ENCODE peak calls at places on chromosome 6, in ten cellular contexts. I is stimulated activated naive B cell treated with anti-CD40 and anti-IgM and Interleukin-4, amounts not matched to agents 10 μg/mL and 1 μg/mL and 100 μg/mL, for 72 hours; D is choroid plexus epithelial cell; P is RWPE1; B is T follicular helper cell; L is NCI-H460; J is Right ventricle myocardium superior; K is HuH-7.5; Y is HEK293T; N is ELF-1. S is an unnamed sample.
A peak's percentile ranks its signal among the peaks of the same experiment; 100 is the strongest.

GRCh38 chr6:1604347-1604990 is 5.2 kb upstream of the FOXC1 start:
- DNase-seq in I (peak; percentile 59), D (no peak), P (peak; percentile 64), B (peak; percentile 31), L (peak; percentile 62), J (peak; percentile 76), K (peak; percentile 86), Y (peak; percentile 73), N (peak; percentile 88), S (no peak)

GRCh38 chr6:120805267-120805666 is 529.0 kb downstream of the TBC1D32 start:
- DNase-seq in I (no peak), D (no peak), P (peak; percentile 1), B (no peak), L (no peak), J (no peak), K (no peak), Y (no peak), N (no peak), S (no peak)

GRCh38 chr6:156949376-156949775 is 172.2 kb downstream of the ARID1B start:
- DNase-seq in I (no peak), D (peak; percentile 72), P (peak; percentile 74), B (no peak), L (no peak), J (no peak), K (no peak), Y (no peak), N (peak; percentile 47), S (no peak)

GRCh38 chr6:30556714-30556963 is 350 bp upstream of the GNL1 start:
- DNase-seq in I (peak; percentile 89), D (no peak), P (peak; percentile 79), B (peak; percentile 79), L (no peak), J (no peak), K (no peak), Y (no peak), N (peak; percentile 97), S (no peak)

GRCh38 chr6:34246249-34246562 is 2.6 kb downstream of the SMIM29 start:
- DNase-seq in I (no peak), D (no peak), P (no peak), B (no peak), L (no peak), J (no peak), K (no peak), Y (peak; percentile 2), N (no peak), S (no peak)

GRCh38 chr6:8025191-8025590 is 39.0 kb downstream of the BLOC1S5 start:
- DNase-seq in I (no peak), D (no peak), P (no peak), B (no peak), L (no peak), J (no peak), K (no peak), Y (no peak), N (no peak), S (no peak)

GRCh38 chr6:52904562-52905279 is 4.8 kb downstream of the GSTA3 start:
- DNase-seq in I (no peak), D (peak; percentile 28), P (no peak), B (no peak), L (no peak), J (no peak), K (no peak), Y (peak; percentile 11), N (peak; percentile 80), S (no peak)

GRCh38 chr6:50353603-50354002 is 303.9 kb upstream of the DEFB112 start:
- DNase-seq in I (no peak), D (no peak), P (no peak), B (no peak), L (no peak), J (no peak), K (no peak), Y (no peak), N (peak; percentile 2), S (no peak)

GRCh38 chr6:30156262-30156599 is 4.8 kb downstream of the TRIM10 start:
- DNase-seq in I (no peak), D (peak; percentile 24), P (peak; percentile 85), B (no peak), L (peak; percentile 18), J (no peak), K (no peak), Y (peak; percentile 35), N (no peak), S (no peak)

GRCh38 chr6:119449253-119450156 is 99.9 kb upstream of the MAN1A1 start:
- DNase-seq in I (no peak), D (no peak), P (no peak), B (no peak), L (no peak), J (no peak), K (no peak), Y (no peak), N (no peak), S (no peak)

GRCh38 chr6:71254323-71254722 is 34.3 kb upstream of the OGFRL1 start:
- DNase-seq in I (no peak), D (no peak), P (no peak), B (no peak), L (no peak), J (no peak), K (no peak), Y (no peak), N (no peak), S (no peak)

GRCh38 chr6:136035378-136036070 is 184.0 kb downstream of the PDE7B start:
- DNase-seq in I (no peak), D (peak; percentile 77), P (no peak), B (no peak), L (no peak), J (no peak), K (no peak), Y (no peak), N (no peak), S (no peak)

GRCh38 chr6:112037783-112038216 is 16.1 kb upstream of the CCN6 start:
- DNase-seq in I (no peak), D (peak; percentile 91), P (peak; percentile 67), B (no peak), L (no peak), J (peak; percentile 79), K (no peak), Y (no peak), N (peak; percentile 45), S (peak; percentile 60)

GRCh38 chr6:46244670-46245069 is 73.9 kb upstream of the ENPP5 start:
- DNase-seq in I (no peak), D (no peak), P (no peak), B (no peak), L (no peak), J (no peak), K (no peak), Y (no peak), N (no peak), S (no peak)

GRCh38 chr6:132063738-132064137 is 112.6 kb upstream of the CCN2 start:
- DNase-seq in I (no peak), D (peak; percentile 64), P (peak; percentile 45), B (no peak), L (no peak), J (no peak), K (no peak), Y (no peak), N (no peak), S (no peak)

GRCh38 chr6:155117266-155117665 is 122.2 kb downstream of the TIAM2 start:
- DNase-seq in I (no peak), D (peak; percentile 91), P (no peak), B (no peak), L (no peak), J (no peak), K (no peak), Y (no peak), N (no peak), S (peak; percentile 29)

GRCh38 chr6:38975621-38976049 is 72.9 kb upstream of the GLP1R start:
- DNase-seq in I (no peak), D (peak; percentile 30), P (no peak), B (no peak), L (no peak), J (no peak), K (no peak), Y (no peak), N (no peak), S (no peak)

GRCh38 chr6:17226766-17227338 is 54.3 kb upstream of the RBM24 start:
- DNase-seq in I (no peak), D (peak; percentile 10), P (no peak), B (no peak), L (no peak), J (no peak), K (no peak), Y (no peak), N (no peak), S (no peak)

GRCh38 chr6:1670711-1671462 is 61.2 kb downstream of the FOXC1 start:
- DNase-seq in I (no peak), D (peak; percentile 70), P (peak; percentile 21), B (no peak), L (no peak), J (no peak), K (no peak), Y (peak; percentile 26), N (peak; percentile 50), S (no peak)

GRCh38 chr6:140079328-140079727 is 704.9 kb upstream of the CITED2 start:
- DNase-seq in I (no peak), D (peak; percentile 98), P (no peak), B (no peak), L (no peak), J (peak; percentile 66), K (no peak), Y (no peak), N (no peak), S (no peak)

GRCh38 chr6:3090013-3090412 is 21.7 kb downstream of the RIPK1 start:
- DNase-seq in I (no peak), D (peak; percentile 33), P (no peak), B (no peak), L (no peak), J (no peak), K (no peak), Y (no peak), N (no peak), S (no peak)

GRCh38 chr6:148157841-148158240 is 184.8 kb upstream of the SASH1 start:
- DNase-seq in I (no peak), D (no peak), P (no peak), B (no peak), L (no peak), J (no peak), K (no peak), Y (no peak), N (no peak), S (no peak)

GRCh38 chr6:30542915-30543314 is 13.4 kb downstream of the GNL1 start:
- DNase-seq in I (no peak), D (peak; percentile 44), P (no peak), B (no peak), L (no peak), J (no peak), K (no peak), Y (no peak), N (no peak), S (no peak)

GRCh38 chr6:134512946-134513345 is 195.0 kb upstream of the SGK1 start:
- DNase-seq in I (no peak), D (no peak), P (no peak), B (no peak), L (no peak), J (peak; percentile 80), K (no peak), Y (no peak), N (no peak), S (no peak)

GRCh38 chr6:43972915-43973304 is 154.3 kb downstream of the MRPL14 start:
- DNase-seq in I (no peak), D (peak; percentile 89), P (peak; percentile 43), B (no peak), L (no peak), J (peak; percentile 93), K (no peak), Y (no peak), N (no peak), S (peak; percentile 90)

GRCh38 chr6:111409430-111409829 is 73.6 kb downstream of the REV3L start:
- DNase-seq in I (no peak), D (no peak), P (no peak), B (no peak), L (no peak), J (no peak), K (no peak), Y (no peak), N (no peak), S (no peak)

GRCh38 chr6:142316791-142317368 is 15.1 kb downstream of the ADGRG6 start:
- DNase-seq in I (no peak), D (no peak), P (no peak), B (no peak), L (no peak), J (no peak), K (no peak), Y (no peak), N (no peak), S (no peak)

GRCh38 chr6:121335111-121336008 is 1.1 kb upstream of the TBC1D32 start:
- DNase-seq in I (no peak), D (no peak), P (no peak), B (no peak), L (no peak), J (no peak), K (no peak), Y (no peak), N (no peak), S (no peak)